ENCODE peak calls at places on chromosomes 5 and 9, in seven cellular contexts. N is hepatocyte; F is aorta; Q is naive thymus-derived CD4-positive, alpha-beta T cell; M is effector memory CD4-positive, alpha-beta T cell; J is tibial artery; B is mammary epithelial cell. D is an unnamed sample.

GRCh38 chr9:104073098-104073769 is 20.9 kb upstream of the SMC2 start:
- DNase-seq in N (no peak), F (no peak), Q (no peak), M (no peak), J (no peak), B (no peak), D (no peak)

GRCh38 chr5:82155305-82155704 is 122.8 kb downstream of the RPS23 start:
- DNase-seq in N (no peak), F (no peak), Q (no peak), M (no peak), J (no peak), B (no peak), D (no peak)

GRCh38 chr9:36470891-36471290 is 70.8 kb upstream of the RNF38 start:
- DNase-seq in N (peak), F (no peak), Q (peak), M (peak), J (peak), B (peak), D (peak)

GRCh38 chr9:126299706-126300276 is 26.8 kb upstream of the MVB12B start:
- DNase-seq in N (no peak), F (no peak), Q (no peak), M (no peak), J (no peak), B (no peak), D (no peak)

GRCh38 chr5:124654418-124654817 is 92.0 kb downstream of the ZNF608 start:
- DNase-seq in N (no peak), F (no peak), Q (no peak), M (no peak), J (no peak), B (no peak), D (no peak)

GRCh38 chr5:140292212-140293040 is 10.5 kb downstream of the PFDN1 start:
- DNase-seq in N (no peak), F (no peak), Q (no peak), M (no peak), J (no peak), B (no peak), D (no peak)

GRCh38 chr9:133403766-133404439 is 13.9 kb downstream of the REXO4 start:
- DNase-seq in N (peak), F (no peak), Q (peak), M (peak), J (no peak), B (peak), D (peak)

GRCh38 chr9:107833295-107833694 is 343.7 kb upstream of the KLF4 start:
- DNase-seq in N (no peak), F (no peak), Q (no peak), M (no peak), J (peak), B (no peak), D (no peak)

GRCh38 chr9:13705913-13706312 is 426.4 kb upstream of the MPDZ start:
- DNase-seq in N (peak), F (no peak), Q (no peak), M (no peak), J (peak), B (no peak), D (peak)

GRCh38 chr9:95181226-95181818 is 136.2 kb downstream of the FANCC start:
- DNase-seq in N (no peak), F (no peak), Q (peak), M (no peak), J (no peak), B (no peak), D (no peak)

GRCh38 chr5:36744678-36745659 is 131.6 kb upstream of the NIPBL start:
- DNase-seq in N (peak), F (peak), Q (peak), M (no peak), J (peak), B (peak), D (peak)

GRCh38 chr5:154355141-154355611 is 90.6 kb upstream of the SAP30L start:
- DNase-seq in N (no peak), F (no peak), Q (no peak), M (no peak), J (no peak), B (no peak), D (peak)

GRCh38 chr5:154356958-154357357 is 88.8 kb upstream of the SAP30L start:
- DNase-seq in N (no peak), F (no peak), Q (no peak), M (no peak), J (no peak), B (no peak), D (no peak)

GRCh38 chr5:154358410-154359221 is 87.2 kb upstream of the SAP30L start:
- DNase-seq in N (no peak), F (no peak), Q (no peak), M (no peak), J (no peak), B (no peak), D (no peak)

GRCh38 chr5:154359222-154359583 is 86.6 kb upstream of the SAP30L start:
- DNase-seq in N (no peak), F (no peak), Q (no peak), M (no peak), J (no peak), B (no peak), D (no peak)

GRCh38 chr5:154356256-154356655 is 89.5 kb upstream of the SAP30L start:
- DNase-seq in N (no peak), F (no peak), Q (no peak), M (no peak), J (no peak), B (peak), D (no peak)
- H3K27ac ChIP-seq in N (no peak), F (no peak), Q (no peak), M (no peak), J (peak), B (no peak), D (no peak)

GRCh38 chr9:70816891-70817290 is 304.5 kb downstream of the TRPM3 start:
- DNase-seq in N (no peak), F (no peak), Q (no peak), M (no peak), J (no peak), B (no peak), D (no peak)

GRCh38 chr9:70817306-70817705 is 304.1 kb downstream of the TRPM3 start:
- DNase-seq in N (no peak), F (no peak), Q (no peak), M (no peak), J (no peak), B (no peak), D (no peak)

GRCh38 chr9:70813141-70813540 is 308.3 kb downstream of the TRPM3 start:
- DNase-seq in N (no peak), F (no peak), Q (no peak), M (no peak), J (no peak), B (no peak), D (no peak)

GRCh38 chr9:70816316-70816715 is 305.1 kb downstream of the TRPM3 start:
- DNase-seq in N (no peak), F (no peak), Q (no peak), M (no peak), J (no peak), B (no peak), D (no peak)

DNA sequence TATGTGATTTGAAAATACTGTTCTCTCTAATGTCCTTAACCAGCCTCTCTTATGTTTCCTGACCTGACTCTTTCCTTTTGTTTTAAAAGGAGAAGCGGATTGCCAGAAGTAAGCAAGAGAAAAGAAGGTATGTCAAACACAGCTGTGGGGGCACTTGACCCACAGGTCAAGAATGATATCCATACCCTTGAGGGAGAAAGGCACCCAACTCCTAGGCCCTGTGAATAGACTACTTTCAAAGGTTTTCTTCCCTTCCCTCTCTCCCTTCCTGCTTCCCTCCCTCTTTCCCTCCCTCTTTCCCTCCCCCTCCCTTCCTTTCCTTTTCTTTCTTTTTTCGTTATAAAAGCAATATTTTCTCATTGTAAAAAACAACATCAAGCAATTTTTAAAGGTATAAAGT is 306.8 kb downstream of the TRPM3 start:
- DNase-seq in N (no peak), F (no peak), Q (no peak), M (no peak), J (no peak), B (no peak), D (no peak)
- H3K4me3 ChIP-seq in N (no peak), F (no peak), Q (no peak), M (no peak), J (no peak), B (no peak), D (no peak)

GRCh38 chr9:131271506-131271931 is 4.8 kb downstream of the FAM78A start:
- DNase-seq in N (no peak), F (no peak), Q (no peak), M (no peak), J (no peak), B (no peak), D (peak)
- H3K27ac ChIP-seq in N (no peak), F (no peak), Q (peak), M (peak), J (no peak), B (no peak), D (peak)

DNA sequence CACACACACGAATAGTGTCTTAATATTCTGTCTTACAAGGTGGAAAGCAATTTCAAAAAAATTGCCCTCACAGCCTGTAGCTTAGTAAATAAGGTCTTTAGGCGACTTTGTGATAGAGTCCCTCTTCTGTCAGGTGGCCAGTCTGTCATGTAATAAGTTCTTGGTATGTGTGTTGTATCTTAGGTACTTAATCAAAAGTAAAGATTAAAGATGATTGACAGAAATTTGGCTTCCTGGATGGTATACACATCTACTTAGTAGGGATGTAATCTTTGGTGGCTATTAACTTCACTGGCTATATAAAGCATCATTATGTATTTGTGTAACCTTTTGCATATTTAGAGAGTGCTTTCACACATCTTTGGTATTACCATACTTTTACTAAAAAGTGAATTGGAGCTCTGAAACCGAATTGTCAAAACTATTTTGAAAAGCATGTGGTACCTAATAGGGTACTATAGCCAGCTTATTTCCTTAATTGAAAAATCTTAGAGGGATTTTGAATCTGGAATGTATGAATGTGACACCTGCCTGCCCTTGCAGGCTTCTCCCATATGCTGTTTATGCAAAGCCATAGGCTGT is 3.4 kb downstream of the G3BP1 start:
- DNase-seq in N (no peak), F (no peak), Q (no peak), M (no peak), J (no peak), B (no peak), D (no peak)
- H3K4me3 ChIP-seq in N (peak), F (no peak), Q (peak), M (no peak), J (no peak), B (peak), D (peak)

DNA sequence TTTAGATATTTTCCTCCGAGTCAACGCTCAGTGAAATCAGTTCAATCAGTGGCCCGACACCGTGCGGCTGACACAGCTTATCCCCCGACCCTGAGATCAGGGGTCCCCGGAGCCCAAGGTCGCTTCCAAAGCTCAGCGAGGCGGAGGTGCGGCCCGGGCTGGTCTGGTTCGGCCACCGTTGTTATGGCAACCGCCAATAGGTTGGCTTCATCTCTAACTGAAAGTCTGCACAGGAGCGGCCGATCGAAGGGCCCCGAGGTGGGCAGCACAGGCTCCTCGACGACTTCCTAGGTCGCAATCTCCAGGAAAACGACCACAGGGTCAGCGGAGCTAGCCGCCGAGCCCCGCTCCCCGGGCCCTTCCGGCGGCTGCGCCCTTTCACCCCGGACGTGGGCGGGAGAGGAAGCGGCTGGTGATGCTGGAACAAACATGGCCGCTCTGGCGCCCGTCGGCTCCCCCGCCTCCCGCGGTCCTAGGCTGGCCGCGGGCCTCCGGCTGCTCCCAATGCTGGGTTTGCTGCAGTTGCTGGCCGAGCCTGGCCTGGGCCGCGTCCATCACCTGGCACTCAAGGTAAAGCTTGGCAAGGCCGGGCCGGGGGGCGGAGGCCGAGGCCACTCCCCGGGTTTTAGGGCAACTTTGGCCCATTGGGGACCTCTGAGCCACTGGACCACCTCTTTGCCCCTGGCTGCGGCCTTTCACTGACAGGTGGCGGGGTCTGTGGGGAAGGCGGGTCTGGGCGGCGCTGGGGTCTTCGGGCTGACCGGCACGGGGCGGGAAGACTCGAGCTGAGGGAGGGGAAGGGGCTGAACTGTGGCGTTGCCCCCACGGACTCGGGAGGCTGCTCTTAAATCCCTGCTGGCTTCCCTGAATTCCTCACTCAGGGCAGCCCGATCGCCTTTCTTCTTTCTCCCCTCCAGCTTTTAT is at the start of gene GPR107:
- DNase-seq in N (peak), F (peak), Q (peak), M (peak), J (peak), B (peak), D (peak)
- H3K27ac ChIP-seq in N (peak), F (peak), Q (peak), M (peak), J (peak), B (peak), D (peak)